ENCODE peak calls at places on chromosomes 12 and 14, in four cellular contexts. One of them, this sample, is unnamed.

GRCh38 chr12:123139926-123140674 is 10.8 kb downstream of the PITPNM2 start:
- DNase-seq in activated naive CD8-positive, alpha-beta T cell treated with anti-CD3 and anti-CD28 coated beads, Interleukin-2, amount 50 U/mL, for 16 hours: no peak
- DNase-seq in effector memory CD4-positive, alpha-beta T cell: no peak
- DNase-seq in lung microvascular endothelial cell: peak
- DNase-seq in this sample: no peak

GRCh38 chr12:64990991-64991570 is 130.0 kb downstream of the WIF1 start:
- DNase-seq in activated naive CD8-positive, alpha-beta T cell treated with anti-CD3 and anti-CD28 coated beads, Interleukin-2, amount 50 U/mL, for 16 hours: no peak
- DNase-seq in effector memory CD4-positive, alpha-beta T cell: no peak
- DNase-seq in lung microvascular endothelial cell: no peak
- DNase-seq in this sample: no peak

GRCh38 chr12:81022531-81022930 is 55.3 kb upstream of the ACSS3 start:
- DNase-seq in activated naive CD8-positive, alpha-beta T cell treated with anti-CD3 and anti-CD28 coated beads, Interleukin-2, amount 50 U/mL, for 16 hours: no peak
- DNase-seq in effector memory CD4-positive, alpha-beta T cell: no peak
- DNase-seq in lung microvascular endothelial cell: no peak
- DNase-seq in this sample: no peak

GRCh38 chr12:8033153-8034044 is 883 bp downstream of the FOXJ2 start:
- DNase-seq in activated naive CD8-positive, alpha-beta T cell treated with anti-CD3 and anti-CD28 coated beads, Interleukin-2, amount 50 U/mL, for 16 hours: no peak
- DNase-seq in effector memory CD4-positive, alpha-beta T cell: peak
- DNase-seq in lung microvascular endothelial cell: peak
- DNase-seq in this sample: no peak

GRCh38 chr12:126668961-126669360 is 1598.0 kb upstream of the TMEM132C start:
- DNase-seq in activated naive CD8-positive, alpha-beta T cell treated with anti-CD3 and anti-CD28 coated beads, Interleukin-2, amount 50 U/mL, for 16 hours: no peak
- DNase-seq in effector memory CD4-positive, alpha-beta T cell: no peak
- DNase-seq in lung microvascular endothelial cell: no peak
- DNase-seq in this sample: no peak

GRCh38 chr12:52628841-52629240 is 10.5 kb upstream of the KRT73 start:
- DNase-seq in activated naive CD8-positive, alpha-beta T cell treated with anti-CD3 and anti-CD28 coated beads, Interleukin-2, amount 50 U/mL, for 16 hours: no peak
- DNase-seq in effector memory CD4-positive, alpha-beta T cell: no peak
- DNase-seq in lung microvascular endothelial cell: no peak
- DNase-seq in this sample: no peak

GRCh38 chr14:69323266-69323966 is 63.5 kb downstream of the GALNT16 start:
- DNase-seq in activated naive CD8-positive, alpha-beta T cell treated with anti-CD3 and anti-CD28 coated beads, Interleukin-2, amount 50 U/mL, for 16 hours: no peak
- DNase-seq in effector memory CD4-positive, alpha-beta T cell: no peak
- DNase-seq in lung microvascular endothelial cell: no peak
- DNase-seq in this sample: no peak

GRCh38 chr14:100698066-100698465 is 28.6 kb upstream of the DLK1 start:
- DNase-seq in activated naive CD8-positive, alpha-beta T cell treated with anti-CD3 and anti-CD28 coated beads, Interleukin-2, amount 50 U/mL, for 16 hours: no peak
- DNase-seq in effector memory CD4-positive, alpha-beta T cell: no peak
- DNase-seq in lung microvascular endothelial cell: no peak
- DNase-seq in this sample: no peak

This sample was measured in stimulated activated CD8-positive, alpha-beta memory T cell treated with anti-CD3 and anti-CD28 coated beads, Interleukin-4, amount 100 ng/mL, for 4 hours.